ENCODE peak calls at places on chromosomes 16 and 17, in eight cellular contexts. R is fibroblast of lung, A is BE2C, V is sigmoid colon, D is heart left ventricle, Y is H7, E is NT2/D1, P is keratinocyte. T is an unnamed sample.
A peak's percentile ranks its signal among the peaks of the same experiment; 100 is the strongest.

GRCh38 chr17:1362065-1362848 is 37.8 kb downstream of the YWHAE start:
- DNase-seq in R (no peak), V (no peak), A (no peak), E (no peak), P (no peak), Y (no peak), D (no peak), T (no peak)

GRCh38 chr17:77461277-77462057 is 320.7 kb downstream of the SEC14L1 start:
- DNase-seq in V (no peak), Y (no peak), D (no peak), A (no peak), R (no peak), P (no peak), E (no peak), T (no peak)

GRCh38 chr17:81337449-81337848 is 42.3 kb upstream of the SLC38A10 start:
- DNase-seq in Y (peak; percentile 90), R (no peak), V (peak; percentile 64), A (peak; percentile 44), D (no peak), P (no peak), E (no peak), T (no peak)

GRCh38 chr17:28865946-28866752 is 11.3 kb downstream of the ERAL1 start:
- DNase-seq in E (no peak), V (no peak), R (no peak), A (no peak), P (no peak), D (no peak), Y (no peak), T (no peak)

GRCh38 chr17:28949185-28950016 is 1.9 kb downstream of the PHF12 start:
- DNase-seq in D (peak; percentile 68), P (no peak), V (peak; percentile 85), R (peak; percentile 64), E (no peak), Y (peak; percentile 76), A (peak; percentile 49), T (peak; percentile 62)

GRCh38 chr16:14489460-14489859 is 140.6 kb downstream of the PARN start:
- DNase-seq in Y (peak; percentile 50), D (no peak), R (no peak), E (no peak), A (peak; percentile 54), V (no peak), P (no peak), T (no peak)

GRCh38 chr16:52827456-52827855 is 225.2 kb downstream of the CHD9NB start:
- DNase-seq in E (no peak), P (no peak), D (no peak), A (no peak), V (no peak), Y (no peak), R (no peak), T (no peak)

GRCh38 chr17:78999056-78999768 is 10.4 kb downstream of the CANT1 start:
- DNase-seq in D (no peak), V (peak; percentile 63), A (no peak), P (no peak), Y (peak; percentile 55), E (no peak), R (no peak), T (no peak)

GRCh38 chr16:49455181-49455990 is 81.8 kb downstream of the C16orf78 start:
- DNase-seq in E (no peak), A (no peak), V (peak; percentile 44), R (no peak), D (no peak), P (no peak), Y (no peak), T (no peak)

GRCh38 chr16:89506791-89507191 is 1.4 kb upstream of the SPG7 start:
- DNase-seq in V (no peak), R (no peak), D (no peak), Y (peak; percentile 64), E (no peak), P (no peak), A (no peak), T (no peak)

GRCh38 chr17:61385091-61385868 is 14.4 kb upstream of the TBX2 start:
- DNase-seq in E (no peak), R (no peak), A (no peak), V (no peak), Y (no peak), P (no peak), D (no peak), T (no peak)

GRCh38 chr17:83008526-83008925 is 70.9 kb upstream of the METRNL start:
- DNase-seq in R (no peak), A (no peak), D (no peak), Y (peak; percentile 37), P (no peak), E (no peak), V (no peak), T (no peak)

GRCh38 chr16:23859713-23860269 is 24.0 kb downstream of the PRKCB start:
- DNase-seq in P (no peak), R (no peak), A (no peak), Y (no peak), V (no peak), E (no peak), D (no peak), T (no peak)

GRCh38 chr17:66268247-66268927 is 34.0 kb upstream of the PRKCA start:
- DNase-seq in Y (no peak), P (no peak), R (peak; percentile 82), E (no peak), V (no peak), A (no peak), D (no peak), T (peak; percentile 77)

GRCh38 chr17:79743614-79744013 is 12.9 kb downstream of the ENPP7 start:
- DNase-seq in R (no peak), D (no peak), Y (no peak), E (no peak), A (no peak), V (no peak), P (no peak), T (no peak)

GRCh38 chr16:27434141-27435051 is 32.4 kb downstream of the IL21R start:
- DNase-seq in D (peak; percentile 12), R (no peak), V (peak; percentile 48), Y (no peak), E (no peak), P (no peak), A (no peak), T (no peak)

GRCh38 chr16:60645541-60645940 is 1390.7 kb downstream of the CDH8 start:
- DNase-seq in R (no peak), E (no peak), Y (no peak), P (no peak), V (no peak), A (no peak), D (no peak), T (no peak)

GRCh38 chr17:59790936-59791335 is 83.5 kb downstream of the VMP1 start:
- DNase-seq in Y (no peak), E (no peak), D (no peak), R (peak; percentile 76), V (no peak), A (no peak), P (no peak), T (no peak)

GRCh38 chr16:52435573-52435972 is 111.4 kb downstream of the TOX3 start:
- DNase-seq in E (no peak), V (no peak), P (no peak), R (no peak), D (no peak), Y (no peak), A (peak; percentile 84), T (no peak)

GRCh38 chr17:79073706-79074088 is 927 bp upstream of the ENGASE start:
- DNase-seq in A (no peak), D (no peak), E (no peak), R (no peak), P (no peak), Y (no peak), V (peak; percentile 60), T (peak; percentile 39)

GRCh38 chr16:75660726-75661302 is 13.2 kb downstream of the TERF2IP start:
- DNase-seq in R (no peak), V (no peak), A (no peak), D (no peak), P (no peak), Y (no peak), E (no peak), T (no peak)

GRCh38 chr16:2954647-2955381 is 9.3 kb upstream of the KREMEN2 start:
- DNase-seq in P (no peak), V (no peak), D (no peak), Y (peak; percentile 77), R (no peak), A (no peak), E (no peak), T (no peak)

GRCh38 chr17:36501351-36501750 is 14.9 kb downstream of the ZNHIT3 start:
- DNase-seq in R (no peak), D (no peak), A (no peak), P (no peak), E (no peak), V (peak; percentile 33), Y (no peak), T (no peak)
- H3K36me3 ChIP-seq in R (peaks cover 20% of the 10 kb centered on the region), D (peaks cover 93% of the 10 kb centered on the region), A (peaks cover 48% of the 10 kb centered on the region), P (peaks cover 37% of the 10 kb centered on the region), E (peaks cover 78% of the 10 kb centered on the region), V (peaks cover 77% of the 10 kb centered on the region), Y (peaks cover 49% of the 10 kb centered on the region), T (peaks cover 84% of the 10 kb centered on the region)

DNA sequence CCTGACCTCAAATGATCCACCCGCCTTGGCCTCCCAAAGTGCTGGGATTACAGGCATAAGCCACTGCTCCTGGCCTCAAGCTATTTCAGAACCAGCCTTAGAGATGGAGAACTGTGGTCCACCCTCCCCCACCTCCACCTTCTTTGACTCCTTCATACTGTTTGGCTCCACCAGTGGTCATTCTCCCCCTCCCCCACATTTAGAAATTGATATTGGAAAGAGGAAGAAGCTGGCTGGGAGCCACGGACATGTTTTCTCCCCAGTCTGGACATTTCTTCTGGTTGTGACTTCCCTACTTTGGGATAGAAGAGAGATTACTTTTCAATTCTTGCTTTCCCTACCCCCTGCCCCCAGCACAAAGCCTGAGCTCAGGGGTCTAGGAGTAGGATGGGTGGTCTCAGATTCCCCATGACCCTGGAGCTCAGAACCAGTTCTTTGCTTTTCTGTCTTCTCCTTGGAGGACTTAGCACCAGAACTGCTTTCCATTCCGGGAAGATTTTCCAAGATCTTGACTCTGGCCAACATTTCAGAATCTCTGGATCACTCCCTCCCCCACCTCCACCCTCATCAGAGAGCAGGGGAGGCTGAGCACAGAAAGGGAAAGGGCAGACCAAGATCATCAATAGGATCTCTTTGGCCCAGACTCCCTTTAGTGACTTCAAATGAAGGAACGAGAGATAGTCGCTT is 16.3 kb downstream of the CAVIN1 start:
- DNase-seq in V (no peak), E (no peak), A (no peak), Y (no peak), R (no peak), D (no peak), P (no peak), T (no peak)
- H3K4me3 ChIP-seq in V (no peak overlapping the region), E (no peak overlapping the region), A (no peak overlapping the region), Y (no peak overlapping the region), R (no peak overlapping the region), D (no peak overlapping the region), P (no peak overlapping the region), T (no peak overlapping the region)

DNA sequence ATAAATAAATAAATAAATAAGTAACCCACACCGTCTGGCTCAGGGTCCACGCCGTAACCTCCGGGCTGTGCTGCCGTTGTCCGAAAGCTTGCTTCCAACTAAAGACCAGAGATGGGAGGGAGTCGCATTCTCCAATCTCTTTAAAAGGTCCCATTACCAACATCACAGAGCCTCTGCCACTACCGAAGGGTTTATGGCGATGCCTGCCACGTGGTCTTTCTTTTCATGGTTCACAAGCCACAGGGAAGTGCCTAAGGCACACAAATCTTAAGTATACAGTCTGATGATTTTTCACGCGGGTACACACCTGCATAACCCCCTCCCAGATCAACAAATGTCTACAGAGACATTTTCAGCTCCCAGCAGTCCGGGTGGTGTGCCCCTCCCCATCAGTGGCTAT is 1.4 kb downstream of the COTL1 start:
- DNase-seq in R (peak; percentile 37), P (no peak), E (no peak), D (no peak), V (no peak), Y (no peak), A (no peak), T (no peak)
- H3K27me3 ChIP-seq in R (no peaks in the 10 kb centered on the region), P (no peaks in the 10 kb centered on the region), E (no peaks in the 10 kb centered on the region), D (no peaks in the 10 kb centered on the region), V (no peaks in the 10 kb centered on the region), Y (peaks cover 8% of the 10 kb centered on the region), A (peaks cover 14% of the 10 kb centered on the region), T (no peaks in the 10 kb centered on the region)

GRCh38 chr16:85461814-85462404 is 151.2 kb upstream of the GSE1 start:
- DNase-seq in Y (peak; percentile 96), E (peak; percentile 81), P (no peak), A (peak; percentile 74), R (peak; percentile 45), D (no peak), V (peak; percentile 82), T (no peak)
- H3K36me3 ChIP-seq in Y (no peaks in the 10 kb centered on the region), E (no peaks in the 10 kb centered on the region), P (no peaks in the 10 kb centered on the region), A (peaks cover 4% of the 10 kb centered on the region), R (no peaks in the 10 kb centered on the region), D (no peaks in the 10 kb centered on the region), V (no peaks in the 10 kb centered on the region), T (no peaks in the 10 kb centered on the region)